ENCODE peak calls at places on chromosomes 16 and 17, in four cellular contexts. H, C, X and Q are unnamed samples. For H3K4me1, the result is how much of the 10 kb centered on the place peaks cover.

GRCh38 chr16:4314532-4315184 is 1.2 kb upstream of the GLIS2 start:
- DNase-seq in C (no peak), X (peak), H (no peak), Q (peak)

GRCh38 chr16:81601008-81601428 is 156.4 kb downstream of the CMIP start:
- DNase-seq in H (no peak), X (no peak), C (no peak), Q (no peak)

GRCh38 chr17:61218438-61218837 is 181.2 kb upstream of the TBX2 start:
- DNase-seq in C (no peak), X (no peak), H (no peak), Q (no peak)

GRCh38 chr17:37291351-37291750 is 84.4 kb upstream of the C17orf78 start:
- DNase-seq in X (no peak), H (no peak), C (no peak), Q (no peak)

GRCh38 chr17:49214665-49215360 is 4.3 kb downstream of the ABI3 start:
- DNase-seq in X (no peak), C (no peak), H (peak), Q (no peak)

GRCh38 chr16:12801511-12802042 is 2.1 kb downstream of the CPPED1 start:
- DNase-seq in C (no peak), X (peak), H (no peak), Q (no peak)

GRCh38 chr16:10511829-10512228 is 68.6 kb downstream of the EMP2 start:
- DNase-seq in C (no peak), H (no peak), X (no peak), Q (no peak)

GRCh38 chr17:80279895-80280294 is 19.2 kb downstream of the RNF213 start:
- DNase-seq in C (no peak), X (peak), H (no peak), Q (no peak)

GRCh38 chr17:57946798-57947358 is 8.3 kb downstream of the CUEDC1 start:
- DNase-seq in X (peak), H (peak), C (no peak), Q (no peak)

GRCh38 chr16:65598626-65599025 is 476.8 kb upstream of the CDH11 start:
- DNase-seq in X (no peak), H (no peak), C (peak), Q (no peak)

GRCh38 chr16:80569440-80570105 is 28.8 kb downstream of the DYNLRB2 start:
- DNase-seq in C (no peak), X (no peak), H (no peak), Q (no peak)

GRCh38 chr17:14373587-14374259 is 72.8 kb downstream of the HS3ST3B1 start:
- DNase-seq in C (no peak), H (no peak), X (no peak), Q (no peak)

GRCh38 chr16:49773534-49774486 is 82.1 kb downstream of the ZNF423 start:
- DNase-seq in C (no peak), H (no peak), X (no peak), Q (no peak)

GRCh38 chr17:16439867-16440351 is 24.5 kb downstream of the TRPV2 start:
- DNase-seq in H (no peak), C (no peak), X (no peak), Q (no peak)

GRCh38 chr17:14299261-14300093 is 1.4 kb upstream of the HS3ST3B1 start:
- DNase-seq in H (peak), X (peak), C (no peak), Q (peak)

GRCh38 chr17:68587847-68588246 is 13.3 kb downstream of the FAM20A start:
- DNase-seq in H (no peak), C (no peak), X (no peak), Q (no peak)

GRCh38 chr17:60390223-60390622 is 1.7 kb downstream of the USP32 start:
- DNase-seq in C (no peak), X (no peak), H (no peak), Q (no peak)

GRCh38 chr17:68498479-68499326 is 13.5 kb upstream of the PRKAR1A start:
- DNase-seq in X (peak), H (peak), C (no peak), Q (no peak)

GRCh38 chr16:30488764-30489595 is 16.4 kb downstream of the ITGAL start:
- DNase-seq in C (no peak), H (no peak), X (no peak), Q (no peak)

GRCh38 chr17:8896087-8896486 is 28.6 kb upstream of the PIK3R6 start:
- DNase-seq in C (no peak), H (no peak), X (no peak), Q (no peak)

GRCh38 chr16:85329999-85330693 is 217.9 kb upstream of the CIBAR2 start:
- DNase-seq in H (no peak), X (no peak), C (peak), Q (no peak)

GRCh38 chr16:47143677-47144558 is at the start of gene NETO2:
- DNase-seq in X (peak), C (peak), H (peak), Q (no peak)

GRCh38 chr17:60604686-60605334 is 4.8 kb downstream of the PPM1D start:
- DNase-seq in C (no peak), H (no peak), X (no peak), Q (no peak)

GRCh38 chr16:30076276-30076791 is 540 bp downstream of the PPP4C start:
- DNase-seq in H (no peak), C (no peak), X (peak), Q (no peak)

GRCh38 chr17:9436629-9437028 is 139.0 kb downstream of the STX8 start:
- DNase-seq in H (no peak), C (no peak), X (no peak), Q (no peak)

GRCh38 chr16:11004351-11004750 is 60.0 kb downstream of the CLEC16A start:
- DNase-seq in H (no peak), X (no peak), C (no peak), Q (no peak)

GRCh38 chr17:70168979-70169706 is at the start of gene KCNJ2:
- DNase-seq in X (peak), C (peak), H (peak), Q (no peak)

GRCh38 chr17:17691468-17692263 is 10.4 kb downstream of the RAI1 start:
- DNase-seq in X (peak), H (peak), C (no peak), Q (no peak)

GRCh38 chr17:4215882-4216411 is 47.8 kb downstream of the ANKFY1 start:
- DNase-seq in H (no peak), X (no peak), C (no peak), Q (no peak)

GRCh38 chr17:78812849-78813248 is 27.8 kb downstream of the USP36 start:
- DNase-seq in X (no peak), H (no peak), C (no peak), Q (no peak)

GRCh38 chr16:85151603-85152413 is 39.5 kb upstream of the CIBAR2 start:
- DNase-seq in C (no peak), X (peak), H (peak), Q (no peak)

GRCh38 chr16:4788489-4788889 is 344 bp upstream of the SEPTIN12 start:
- DNase-seq in H (no peak), X (no peak), C (no peak), Q (no peak)

GRCh38 chr16:1826691-1827573 is at the start of the genes FAHD1 and HAGH:
- DNase-seq in C (peak), H (peak), X (peak), Q (peak)

GRCh38 chr16:30963925-30964511 is 6.5 kb downstream of the SETD1A start:
- DNase-seq in X (no peak), C (no peak), H (no peak), Q (no peak)

GRCh38 chr17:33377837-33378236 is 84.7 kb upstream of the ASIC2 start:
- DNase-seq in H (no peak), C (no peak), X (no peak), Q (no peak)

GRCh38 chr17:67679225-67679624 is 38.5 kb upstream of the NOL11 start:
- DNase-seq in H (no peak), C (no peak), X (no peak), Q (no peak)

GRCh38 chr17:1498869-1499268 is 6.4 kb upstream of the MYO1C start:
- DNase-seq in C (no peak), H (no peak), X (no peak), Q (no peak)

GRCh38 chr17:17587614-17588336 is 3.7 kb downstream of the PEMT start:
- DNase-seq in H (no peak), X (no peak), C (no peak), Q (no peak)

GRCh38 chr17:44442806-44443205 is 53.4 kb upstream of the ITGA2B start:
- DNase-seq in H (no peak), C (no peak), X (no peak), Q (no peak)

GRCh38 chr16:88754109-88754911 is 30.7 kb downstream of the PIEZO1 start:
- DNase-seq in X (no peak), C (no peak), H (no peak), Q (no peak)

GRCh38 chr16:88753600-88753999 is 31.4 kb downstream of the PIEZO1 start:
- DNase-seq in C (no peak), X (no peak), H (no peak), Q (no peak)

GRCh38 chr16:88753191-88753590 is 31.8 kb downstream of the PIEZO1 start:
- DNase-seq in C (no peak), X (no peak), H (no peak), Q (no peak)

GRCh38 chr16:88755745-88756443 is 29.1 kb downstream of the PIEZO1 start:
- DNase-seq in X (no peak), H (no peak), C (no peak), Q (no peak)

GRCh38 chr16:88754912-88755744 is 29.9 kb downstream of the PIEZO1 start:
- DNase-seq in X (no peak), H (no peak), C (no peak), Q (no peak)
- H3K4me1 ChIP-seq in X (under half), H (under half), C (under half), Q (under half)

DNA sequence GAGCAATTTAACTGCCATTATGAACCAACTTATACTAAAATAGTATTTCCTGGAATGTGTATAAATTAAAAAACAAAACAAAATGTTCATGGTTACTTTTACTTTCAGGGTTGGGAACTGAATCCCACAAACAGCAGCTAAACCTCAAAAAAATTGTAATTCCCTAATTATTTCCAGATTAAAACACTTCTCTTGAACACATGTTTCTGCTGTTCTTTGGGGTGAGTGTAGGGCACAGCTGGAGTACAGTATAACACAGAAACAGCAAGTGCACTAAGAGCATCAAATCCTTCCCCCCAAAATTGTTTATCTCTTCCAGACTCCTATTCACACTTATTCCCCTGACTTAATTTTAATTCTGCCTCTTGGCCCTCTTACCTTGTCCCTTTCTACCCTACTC is 56.4 kb downstream of the KANSL1 start:
- DNase-seq in C (no peak), H (no peak), X (no peak), Q (no peak)
- H3K4me1 ChIP-seq in C (under half), H (half or more), X (under half), Q (half or more)

DNA sequence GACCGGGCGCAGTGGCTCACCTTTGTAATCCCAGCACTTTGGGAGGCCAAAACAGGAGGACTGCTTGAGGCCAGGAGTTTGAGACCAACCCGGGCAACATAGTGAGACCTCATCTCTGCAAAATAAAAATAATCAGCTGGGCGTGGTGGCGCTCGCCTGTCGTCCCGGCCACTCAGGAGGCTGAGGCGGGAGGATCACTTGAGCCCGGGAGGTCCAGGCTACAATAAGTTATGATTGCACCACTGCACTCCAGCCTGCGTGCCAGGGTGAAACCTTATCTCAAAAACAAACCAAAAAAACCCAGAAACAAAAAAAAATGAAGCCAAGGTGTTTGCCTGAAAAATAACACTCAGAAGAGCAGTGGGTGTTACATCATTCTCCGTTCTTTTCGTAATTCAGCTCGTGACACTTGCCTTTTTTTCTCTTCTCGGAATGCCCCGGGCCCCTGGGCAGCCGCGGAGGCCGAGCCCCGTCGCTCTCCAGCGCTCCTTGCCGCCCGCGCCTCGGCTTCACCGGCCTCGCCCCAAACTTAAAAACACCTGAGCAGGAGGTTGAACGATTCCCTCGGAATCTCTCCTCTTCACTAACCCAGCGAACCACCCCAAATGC is 17.0 kb downstream of the PRCD start:
- DNase-seq in H (peak), X (no peak), C (no peak), Q (no peak)
- H3K4me1 ChIP-seq in H (under half), X (under half), C (under half), Q (half or more)

GRCh38 chr16:87702325-87702811 is 63.4 kb downstream of the KLHDC4 start:
- DNase-seq in H (no peak), C (no peak), X (peak), Q (no peak)
- H3K4me1 ChIP-seq in H (under half), C (under half), X (under half), Q (under half)

GRCh38 chr16:58425245-58425644 is 33.0 kb downstream of the GINS3 start:
- DNase-seq in X (no peak), C (no peak), H (no peak), Q (no peak)

GRCh38 chr16:58426095-58426494 is 33.8 kb downstream of the GINS3 start:
- DNase-seq in X (no peak), H (no peak), C (no peak), Q (no peak)

GRCh38 chr16:58426960-58427359 is 34.7 kb downstream of the GINS3 start:
- DNase-seq in C (no peak), X (no peak), H (no peak), Q (no peak)

GRCh38 chr16:58430718-58431117 is 38.4 kb downstream of the GINS3 start:
- DNase-seq in X (no peak), C (no peak), H (no peak), Q (no peak)

DNA sequence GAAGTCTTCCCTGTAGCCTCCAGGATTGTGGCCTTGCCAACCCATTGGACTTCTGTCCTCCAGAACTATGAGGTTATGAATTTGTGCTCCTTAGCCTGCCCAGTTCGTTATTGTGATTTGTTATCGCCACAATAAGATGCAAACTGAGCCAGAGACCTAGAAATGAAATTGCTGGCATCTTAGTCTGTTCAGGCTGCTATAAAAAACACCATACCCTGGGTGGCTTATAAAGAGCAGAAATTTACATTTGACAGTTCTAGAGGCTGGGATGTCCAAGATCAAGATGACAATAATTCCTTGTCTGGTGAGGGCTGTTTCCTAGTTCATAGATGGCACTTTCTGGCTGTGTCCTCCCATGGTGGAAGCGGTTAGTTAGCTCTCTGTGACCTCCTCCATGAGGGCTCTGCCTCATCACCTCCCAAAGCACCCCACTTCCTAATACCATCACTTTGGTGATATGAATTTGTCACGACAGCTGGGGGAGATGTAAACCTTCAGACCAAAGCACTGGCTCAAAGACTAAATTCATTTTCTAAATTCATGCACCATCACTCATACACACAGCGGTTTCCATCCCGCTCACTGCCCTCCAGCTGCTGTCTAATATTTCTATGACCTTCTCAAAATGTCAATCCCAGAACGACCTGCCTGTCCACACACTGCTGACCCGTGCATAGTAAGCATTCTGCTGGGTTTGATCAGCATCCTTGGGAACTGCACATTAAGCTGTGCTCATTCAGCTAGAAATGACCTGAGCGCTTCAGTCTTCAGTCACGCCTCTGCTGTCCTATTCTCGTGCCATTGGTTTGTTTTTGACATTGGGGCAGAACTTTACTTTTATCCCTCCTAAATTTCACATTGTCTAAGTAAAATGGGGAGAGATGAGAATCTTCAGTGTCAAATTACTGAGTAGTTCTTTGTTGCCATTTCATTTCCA is 36.6 kb downstream of the GINS3 start:
- DNase-seq in X (no peak), H (no peak), C (no peak), Q (no peak)
- H3K4me1 ChIP-seq in X (under half), H (under half), C (under half), Q (under half)

GRCh38 chr16:62764572-62764971 is 728.3 kb upstream of the CDH8 start:
- DNase-seq in C (no peak), H (no peak), X (no peak), Q (no peak)

GRCh38 chr16:62755938-62756337 is 719.7 kb upstream of the CDH8 start:
- DNase-seq in X (no peak), H (no peak), C (no peak), Q (no peak)

DNA sequence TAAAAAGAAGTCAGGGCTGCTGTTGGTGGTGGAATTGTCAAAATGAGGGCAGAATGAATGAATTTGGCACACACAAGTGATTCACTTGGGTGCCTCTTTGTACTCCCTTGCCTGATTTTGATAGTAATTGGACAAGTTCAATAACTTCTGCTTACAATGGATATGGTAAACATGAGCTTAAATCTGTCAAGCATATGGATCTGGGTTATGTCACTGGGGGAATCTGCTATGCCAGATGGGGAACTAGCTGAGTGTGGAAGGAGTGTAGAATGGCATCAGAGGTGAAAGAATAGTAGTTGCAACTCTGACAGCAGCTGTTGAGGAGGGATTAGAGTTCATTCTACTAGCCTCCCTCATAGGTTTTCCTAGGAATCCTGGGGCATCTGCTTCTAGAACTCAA is 724.2 kb upstream of the CDH8 start:
- DNase-seq in H (no peak), X (no peak), C (no peak), Q (no peak)
- H3K4me1 ChIP-seq in H (under half), X (under half), C (under half), Q (under half)